ENCODE peak calls at places on chromosomes 2 and 18, in eight cellular contexts. K, X, F, L, J, Y, W and S are unnamed samples.

GRCh38 chr18:9924371-9924943 is 10.6 kb downstream of the VAPA start:
- DNase-seq in Y (no peak), J (no peak), L (no peak), K (no peak), X (no peak), W (no peak), F (no peak), S (no peak)

GRCh38 chr18:48036191-48036590 is 105.7 kb upstream of the SMAD2 start:
- DNase-seq in K (no peak), X (no peak), L (no peak), F (no peak), Y (peak), J (no peak), W (no peak), S (no peak)

GRCh38 chr2:71892132-71892730 is 255.4 kb downstream of the CYP26B1 start:
- DNase-seq in L (no peak), Y (peak), X (no peak), W (no peak), K (no peak), F (no peak), J (no peak), S (no peak)

GRCh38 chr2:73069855-73070650 is 1.5 kb downstream of the SFXN5 start:
- DNase-seq in F (no peak), K (peak), X (no peak), W (no peak), L (no peak), J (no peak), Y (no peak), S (no peak)

GRCh38 chr2:100422320-100422719 is 4.9 kb upstream of the CHST10 start:
- DNase-seq in X (peak), K (peak), W (peak), J (peak), Y (no peak), F (no peak), L (peak), S (no peak)

GRCh38 chr2:1944986-1945385 is 200.7 kb upstream of the PXDN start:
- DNase-seq in W (no peak), X (no peak), F (no peak), Y (peak), L (no peak), J (no peak), K (no peak), S (no peak)

GRCh38 chr18:47772374-47773248 is 157.8 kb downstream of the SMAD2 start:
- DNase-seq in X (peak), J (peak), Y (no peak), K (peak), W (peak), L (peak), F (peak), S (peak)

GRCh38 chr2:119810039-119810630 is 50.4 kb downstream of the PTPN4 start:
- DNase-seq in L (no peak), J (no peak), W (no peak), K (no peak), X (no peak), F (no peak), Y (no peak), S (no peak)

GRCh38 chr2:127634066-127634617 is 11.8 kb upstream of the GPR17 start:
- DNase-seq in L (no peak), J (no peak), X (peak), W (no peak), F (no peak), Y (no peak), K (no peak), S (no peak)

GRCh38 chr2:167686691-167687090 is 560.7 kb downstream of the STK39 start:
- DNase-seq in X (no peak), K (no peak), W (no peak), L (no peak), F (no peak), Y (no peak), J (no peak), S (no peak)

GRCh38 chr2:65999790-66000189 is 435.1 kb upstream of the MEIS1 start:
- DNase-seq in L (no peak), K (no peak), Y (no peak), J (no peak), F (no peak), X (no peak), W (no peak), S (no peak)
- TF ChIP-seq CTCF in L (peak), K (peak), Y (no peak), J (no peak), F (no peak), X (no peak), W (peak), S (peak)

GRCh38 chr2:31694444-31694843 is 113.7 kb upstream of the SRD5A2 start:
- DNase-seq in K (peak), Y (no peak), J (no peak), W (no peak), L (peak), X (no peak), F (no peak), S (no peak)
- TF ChIP-seq CTCF in K (peak), Y (no peak), J (no peak), W (peak), L (no peak), X (no peak), F (no peak), S (no peak)

GRCh38 chr18:77906103-77906502 is 656.5 kb downstream of the GALR1 start:
- DNase-seq in J (no peak), K (no peak), L (no peak), F (no peak), W (no peak), X (no peak), Y (no peak), S (no peak)

GRCh38 chr18:77897606-77898005 is 648.0 kb downstream of the GALR1 start:
- DNase-seq in L (no peak), K (no peak), F (no peak), J (no peak), W (no peak), Y (no peak), X (no peak), S (no peak)

GRCh38 chr18:77905011-77905410 is 655.4 kb downstream of the GALR1 start:
- DNase-seq in X (no peak), W (no peak), K (no peak), J (no peak), F (no peak), Y (no peak), L (no peak), S (no peak)

GRCh38 chr18:77905449-77906055 is 655.9 kb downstream of the GALR1 start:
- DNase-seq in K (no peak), L (no peak), Y (no peak), F (no peak), X (no peak), J (no peak), W (no peak), S (no peak)

GRCh38 chr18:77899972-77900754 is 650.5 kb downstream of the GALR1 start:
- DNase-seq in K (no peak), W (peak), X (peak), Y (no peak), J (peak), L (peak), F (peak), S (peak)
- TF ChIP-seq CTCF in K (peak), W (peak), X (peak), Y (peak), J (peak), L (peak), F (peak), S (peak)

DNA sequence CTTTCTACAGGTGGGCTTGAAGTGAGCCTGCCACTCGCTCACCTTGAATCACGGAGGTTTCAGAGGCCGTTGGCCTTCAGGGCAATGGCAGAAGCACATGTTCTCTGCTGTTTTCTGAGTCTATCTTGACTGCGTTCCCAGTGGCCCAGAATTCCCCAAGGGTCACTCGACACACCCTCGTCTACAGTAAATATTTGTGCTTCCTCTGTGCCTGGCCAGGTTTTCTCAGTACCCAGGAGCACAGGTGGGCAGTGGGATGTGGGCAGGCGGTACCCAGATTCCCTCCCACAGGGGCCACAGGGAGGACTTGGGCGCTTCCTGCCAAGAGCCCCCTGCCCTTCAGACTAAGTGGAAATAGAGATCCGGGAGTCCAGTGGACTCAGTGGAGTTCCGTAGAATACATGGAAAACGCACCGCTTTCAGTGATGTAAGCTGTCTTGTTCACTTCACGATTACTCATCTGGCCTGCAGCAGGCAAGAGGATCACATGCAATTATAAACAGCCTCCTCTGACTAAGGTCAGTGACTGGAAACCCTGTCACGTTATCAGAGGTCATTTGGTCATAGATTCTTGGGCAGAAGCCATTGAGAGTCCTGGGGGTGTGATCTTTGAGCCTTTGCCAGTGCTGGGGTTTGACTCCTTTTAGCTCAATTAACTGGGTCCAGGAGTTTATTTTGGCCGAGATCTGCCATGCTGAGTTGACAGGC is 179.8 kb downstream of the NEDD4L start:
- DNase-seq in F (no peak), J (no peak), Y (peak), L (peak), X (peak), K (peak), W (no peak), S (no peak)
- TF ChIP-seq CTCF in F (no peak), J (no peak), Y (no peak), L (no peak), X (no peak), K (no peak), W (no peak), S (no peak)